ENCODE peak calls at places on chromosomes 5 and 9, in five cellular contexts. W is IMR-90; F is endodermal cell; N is tibial artery; U is CD4-positive, CD25-positive, alpha-beta regulatory T cell. T is an unnamed sample.

GRCh38 chr9:129624947-129625346 is 1.0 kb upstream of the NTMT1 start:
- DNase-seq in W (peak; percentile 32), U (peak; percentile 62), F (no peak), N (no peak), T (no peak)

GRCh38 chr5:157994271-157994691 is 135.3 kb upstream of the CLINT1 start:
- DNase-seq in F (no peak), U (peak; percentile 46), N (no peak), W (no peak), T (no peak)

GRCh38 chr5:10789726-10790125 is 28.7 kb upstream of the DAP start:
- DNase-seq in W (peak; percentile 12), U (no peak), N (no peak), F (no peak), T (no peak)

GRCh38 chr9:35673132-35673997 is at the start of gene CA9:
- DNase-seq in F (no peak), U (no peak), N (no peak), W (no peak), T (no peak)

GRCh38 chr9:136965771-136966484 is 11.4 kb upstream of the PTGDS start:
- DNase-seq in F (no peak), U (peak; percentile 34), N (no peak), W (no peak), T (peak; percentile 54)

GRCh38 chr9:28805197-28805596 is 1231.9 kb upstream of the C9orf72 start:
- DNase-seq in W (no peak), U (no peak), N (no peak), F (no peak), T (no peak)

GRCh38 chr5:149837680-149838269 is 106.8 kb downstream of the PDE6A start:
- DNase-seq in U (no peak), W (peak; percentile 68), F (peak; percentile 93), N (no peak), T (peak; percentile 88)

GRCh38 chr9:89629096-89629976 is 24.5 kb downstream of the GADD45G start:
- DNase-seq in W (no peak), F (no peak), U (no peak), N (no peak), T (no peak)

GRCh38 chr9:116196806-116197205 is 43.2 kb downstream of the PAPPA start:
- DNase-seq in W (no peak), F (no peak), N (no peak), U (no peak), T (no peak)

GRCh38 chr5:6781711-6782110 is 68.5 kb downstream of the TENT4A start:
- DNase-seq in W (peak; percentile 39), N (no peak), F (no peak), U (no peak), T (no peak)

GRCh38 chr9:98251554-98251953 is 3.9 kb downstream of the TBC1D2 start:
- DNase-seq in F (peak; percentile 51), W (peak; percentile 77), N (no peak), U (no peak), T (no peak)

GRCh38 chr9:125674981-125675973 is 31.7 kb downstream of the MAPKAP1 start:
- DNase-seq in N (no peak), U (no peak), F (no peak), W (peak; percentile 87), T (no peak)

GRCh38 chr9:99474186-99474585 is 252.1 kb downstream of the SEC61B start:
- DNase-seq in N (no peak), U (no peak), F (no peak), W (no peak), T (no peak)

GRCh38 chr9:127735530-127736176 is 559 bp upstream of the TOR2A start:
- DNase-seq in N (no peak), F (no peak), U (no peak), W (no peak), T (peak; percentile 57)

GRCh38 chr5:392431-392988 is 50.5 kb upstream of the EXOC3 start:
- DNase-seq in N (no peak), W (peak; percentile 58), U (peak; percentile 55), F (peak; percentile 63), T (no peak)

GRCh38 chr9:121584421-121584820 is 67.0 kb upstream of the DAB2IP start:
- DNase-seq in F (no peak), W (peak; percentile 60), U (no peak), N (no peak), T (no peak)

GRCh38 chr5:180494060-180494509 is at the start of gene CNOT6:
- DNase-seq in U (peak; percentile 96), F (peak; percentile 96), W (peak; percentile 93), N (peak; percentile 89), T (peak; percentile 97)

GRCh38 chr9:97406620-97407177 is 5.2 kb upstream of the TDRD7 start:
- DNase-seq in F (no peak), N (no peak), U (no peak), W (no peak), T (peak; percentile 91)

GRCh38 chr5:59757442-59757841 is 136.1 kb downstream of the PDE4D start:
- DNase-seq in N (no peak), W (no peak), U (no peak), F (no peak), T (no peak)

GRCh38 chr9:92147030-92147853 is 32.0 kb upstream of the SPTLC1 start:
- DNase-seq in F (peak; percentile 74), U (no peak), N (no peak), W (peak; percentile 94), T (no peak)

GRCh38 chr9:113345165-113345564 is 4.2 kb upstream of the BSPRY start:
- DNase-seq in W (no peak), N (no peak), F (no peak), U (no peak), T (no peak)

GRCh38 chr5:78574157-78574673 is 74.4 kb downstream of the LHFPL2 start:
- DNase-seq in W (no peak), U (no peak), N (no peak), F (no peak), T (no peak)

DNA sequence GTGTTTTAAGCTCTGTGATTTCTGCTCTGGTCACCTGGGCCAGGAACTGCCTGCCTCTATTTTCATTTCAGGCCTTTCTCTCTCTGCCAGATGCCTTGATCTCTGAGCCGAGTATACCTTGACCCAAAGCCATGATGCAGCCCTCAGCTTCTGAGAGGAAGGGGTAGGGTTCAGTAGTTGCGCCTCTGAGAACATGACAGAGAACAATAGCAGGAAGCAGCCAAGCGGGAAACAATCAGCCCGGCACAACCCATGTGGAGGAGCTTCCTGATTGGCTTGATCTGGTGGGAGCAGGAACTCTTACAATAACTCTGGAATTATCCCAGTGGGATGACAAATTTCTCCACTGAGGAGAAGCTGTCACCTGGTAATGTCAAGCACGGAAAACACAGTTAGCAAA is 127.4 kb downstream of the PALM2AKAP2 start:
- DNase-seq in N (peak; percentile 28), W (no peak), U (no peak), F (no peak), T (peak; percentile 15)
- H3K27ac ChIP-seq in N (no peak overlapping the region), W (peak overlapping the region; percentile 76), U (no peak overlapping the region), F (no peak overlapping the region), T (no peak overlapping the region)

DNA sequence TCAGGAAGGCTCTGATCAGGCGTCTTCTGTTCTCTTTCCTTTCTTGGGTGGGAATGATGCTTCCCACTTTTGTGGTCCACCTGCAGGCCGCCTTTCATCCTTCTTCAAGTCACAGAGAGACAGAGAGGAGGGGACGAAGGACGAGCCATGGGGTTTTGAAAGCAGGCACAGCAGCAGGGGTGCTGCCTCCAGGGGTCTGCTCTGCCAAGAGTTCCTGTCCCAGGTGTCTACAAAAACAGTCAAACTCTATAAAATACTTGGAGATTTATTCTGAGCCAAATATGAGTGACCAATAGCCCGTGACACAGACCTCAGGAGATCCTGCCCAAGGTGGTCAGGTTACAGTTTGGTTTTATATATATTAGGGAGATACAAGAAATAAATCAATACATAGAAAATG is 34.5 kb upstream of the LCP2 start:
- DNase-seq in N (no peak), F (no peak), U (no peak), W (no peak), T (no peak)
- H3K4me1 ChIP-seq in N (peaks cover 14% of the 10 kb centered on the region), F (peaks cover 14% of the 10 kb centered on the region), U (peaks cover 94% of the 10 kb centered on the region), W (no peaks in the 10 kb centered on the region), T (peaks cover 28% of the 10 kb centered on the region)

GRCh38 chr5:172189693-172190296 is 1.8 kb upstream of the STK10 start:
- DNase-seq in U (no peak), F (peak; percentile 60), N (no peak), W (no peak), T (no peak)

GRCh38 chr5:172188033-172188892 is at the start of gene STK10:
- DNase-seq in W (peak; percentile 87), N (peak; percentile 88), F (peak; percentile 95), U (peak; percentile 91), T (peak; percentile 96)

GRCh38 chr5:172186114-172186695 is 1.8 kb downstream of the STK10 start:
- DNase-seq in F (no peak), W (no peak), N (no peak), U (no peak), T (no peak)

GRCh38 chr5:172187118-172188032 is 649 bp downstream of the STK10 start:
- DNase-seq in F (peak; percentile 86), W (peak; percentile 80), U (peak; percentile 60), N (peak; percentile 62), T (peak; percentile 57)

GRCh38 chr5:172188893-172189692 is 1.1 kb upstream of the STK10 start:
- DNase-seq in U (no peak), N (no peak), F (peak; percentile 88), W (peak; percentile 38), T (peak; percentile 92)
- H3K27ac ChIP-seq in U (peak overlapping the region; percentile 95), N (no peak overlapping the region), F (peak overlapping the region; percentile 88), W (no peak overlapping the region), T (peak overlapping the region; percentile 95)

GRCh38 chr5:143386725-143387124 is 16.8 kb downstream of the NR3C1 start:
- DNase-seq in F (no peak), N (no peak), W (peak; percentile 70), U (no peak), T (no peak)
- H3K4me1 ChIP-seq in F (no peaks in the 10 kb centered on the region), N (peaks cover 59% of the 10 kb centered on the region), W (peaks cover 7% of the 10 kb centered on the region), U (peaks cover 31% of the 10 kb centered on the region), T (no peaks in the 10 kb centered on the region)